ENCODE peak calls at places on chromosomes 11 and 22, in seven cellular contexts. U, C, A, D, Y, F and G are unnamed samples.

GRCh38 chr11:78161937-78162336 is 22.5 kb upstream of the ALG8 start:
- DNase-seq in U (peak), C (peak), A (no peak), D (no peak), Y (no peak), F (no peak), G (peak)

GRCh38 chr11:75270896-75271415 is 30.4 kb downstream of the TPBGL start:
- DNase-seq in U (no peak), C (no peak), A (no peak), D (no peak), Y (no peak), F (no peak), G (no peak)

GRCh38 chr11:71119656-71120269 is 132.6 kb downstream of the SHANK2 start:
- DNase-seq in U (no peak), C (no peak), A (no peak), D (no peak), Y (no peak), F (no peak), G (no peak)

GRCh38 chr11:64262271-64263002 is 11.1 kb downstream of the PLCB3 start:
- DNase-seq in U (no peak), C (no peak), A (no peak), D (no peak), Y (no peak), F (no peak), G (peak)

GRCh38 chr11:41878158-41878557 is 418.7 kb upstream of the LRRC4C start:
- DNase-seq in U (no peak), C (no peak), A (no peak), D (no peak), Y (peak), F (no peak), G (no peak)

GRCh38 chr11:93986716-93987115 is 34.4 kb upstream of the HEPHL1 start:
- DNase-seq in U (no peak), C (no peak), A (no peak), D (peak), Y (peak), F (no peak), G (no peak)

GRCh38 chr22:24429411-24430365 is 2.3 kb downstream of the ADORA2A start:
- DNase-seq in U (peak), C (no peak), A (no peak), D (peak), Y (no peak), F (no peak), G (no peak)

GRCh38 chr11:2819316-2819715 is 66.3 kb downstream of the CDKN1C start:
- DNase-seq in U (no peak), C (no peak), A (no peak), D (no peak), Y (no peak), F (no peak), G (no peak)

GRCh38 chr22:23089633-23090032 is 19.3 kb downstream of the GNAZ start:
- DNase-seq in U (no peak), C (no peak), A (no peak), D (no peak), Y (no peak), F (no peak), G (no peak)

GRCh38 chr22:46706060-46706459 is 32.0 kb downstream of the CERK start:
- DNase-seq in U (no peak), C (no peak), A (no peak), D (no peak), Y (no peak), F (no peak), G (no peak)

GRCh38 chr11:88404932-88405710 is 67.6 kb upstream of the CTSC start:
- DNase-seq in U (no peak), C (no peak), A (no peak), D (no peak), Y (no peak), F (no peak), G (no peak)

GRCh38 chr11:44870142-44870541 is 80.5 kb downstream of the TP53I11 start:
- DNase-seq in U (no peak), C (no peak), A (no peak), D (no peak), Y (no peak), F (no peak), G (no peak)

DNA sequence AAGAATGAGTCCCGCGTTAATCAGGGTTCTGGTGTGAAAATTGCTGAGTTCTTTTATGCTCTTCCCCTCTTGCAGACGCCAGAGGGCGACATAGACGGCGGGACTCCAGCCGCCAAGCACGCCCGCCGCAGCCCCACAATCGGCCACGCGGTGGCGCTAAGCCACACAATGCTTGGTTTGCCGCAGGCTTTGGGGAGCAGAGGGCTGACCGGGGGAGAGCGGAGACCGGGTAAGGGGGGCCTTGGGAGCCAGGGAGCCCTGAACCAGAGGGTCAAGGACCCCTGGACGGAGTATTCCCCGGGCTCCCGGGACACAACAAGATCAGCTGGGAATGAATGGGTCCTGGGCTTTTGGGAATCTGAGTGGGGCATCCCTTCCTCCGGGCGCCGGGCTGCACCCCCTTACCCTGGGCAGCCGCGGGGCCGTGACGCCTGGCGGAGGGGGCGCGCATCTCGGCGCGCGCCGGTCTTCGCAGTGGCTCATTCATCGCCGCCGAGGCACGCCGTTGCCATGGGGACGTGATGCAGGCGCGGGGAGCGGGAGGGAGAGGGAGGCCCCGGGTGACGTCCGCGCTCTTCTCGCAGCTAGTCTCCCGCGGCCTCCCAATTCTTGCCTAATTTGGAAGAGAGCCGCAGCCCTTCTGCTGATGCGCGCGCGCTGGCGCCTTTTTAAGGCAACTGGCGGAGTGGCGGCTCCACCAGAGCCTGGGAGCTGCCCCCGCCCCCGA is 12.2 kb upstream of the NPAS4 start:
- DNase-seq in U (peak), C (peak), A (peak), D (peak), Y (peak), F (peak), G (peak)
- H3K4me3 ChIP-seq in U (peak), C (peak), A (peak), D (peak), Y (peak), F (peak), G (peak)

DNA sequence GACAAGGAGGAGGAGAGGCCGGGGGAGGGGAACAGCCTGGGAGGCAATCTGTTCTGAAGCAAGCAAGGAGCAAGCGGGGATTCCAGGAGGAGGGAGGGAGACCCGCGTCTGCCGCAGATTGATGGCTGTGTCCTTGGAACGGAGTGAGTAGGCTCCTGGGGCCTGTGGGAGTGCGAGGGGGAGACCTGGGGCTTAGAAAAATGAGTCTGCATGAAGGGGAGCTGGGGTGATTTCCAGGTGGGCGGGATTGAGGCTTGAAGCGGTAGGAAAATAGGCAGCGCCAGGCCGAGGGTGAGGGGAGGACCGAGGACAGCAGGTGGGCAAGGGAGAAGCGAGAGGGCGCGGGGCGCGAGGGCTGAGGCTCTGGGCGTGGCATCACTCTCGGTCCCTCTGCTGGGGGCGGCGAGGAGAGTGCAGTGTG is 1.6 kb upstream of the LRRC55 start:
- DNase-seq in U (no peak), C (no peak), A (no peak), D (no peak), Y (no peak), F (peak), G (no peak)
- H3K4me3 ChIP-seq in U (no peak), C (no peak), A (no peak), D (no peak), Y (no peak), F (peak), G (no peak)

GRCh38 chr11:102050927-102051575 is 3.8 kb downstream of the CFAP300 start:
- DNase-seq in U (no peak), C (no peak), A (no peak), D (no peak), Y (no peak), F (no peak), G (no peak)

GRCh38 chr11:102047305-102047924 is at the start of gene CFAP300:
- DNase-seq in U (peak), C (peak), A (peak), D (peak), Y (peak), F (peak), G (peak)

GRCh38 chr11:102046841-102047240 is 396 bp upstream of the CFAP300 start:
- DNase-seq in U (no peak), C (no peak), A (no peak), D (no peak), Y (no peak), F (no peak), G (no peak)
- H3K4me3 ChIP-seq in U (peak), C (peak), A (no peak), D (peak), Y (peak), F (peak), G (peak)

GRCh38 chr11:130847517-130847916 is 68.8 kb downstream of the SNX19 start:
- DNase-seq in U (no peak), C (no peak), A (no peak), D (peak), Y (peak), F (no peak), G (no peak)
- H3K4me3 ChIP-seq in U (no peak), C (no peak), A (no peak), D (no peak), Y (no peak), F (no peak), G (no peak)

GRCh38 chr11:62123669-62124185 is at the start of gene INCENP:
- DNase-seq in U (peak), C (peak), A (peak), D (peak), Y (peak), F (peak), G (peak)

GRCh38 chr11:62124186-62125113 is 639 bp downstream of the INCENP start:
- DNase-seq in U (no peak), C (peak), A (no peak), D (peak), Y (peak), F (no peak), G (no peak)

GRCh38 chr11:62125316-62125715 is 1.5 kb downstream of the INCENP start:
- DNase-seq in U (no peak), C (no peak), A (no peak), D (no peak), Y (no peak), F (no peak), G (no peak)

GRCh38 chr11:62127426-62127825 is 3.6 kb downstream of the INCENP start:
- DNase-seq in U (no peak), C (no peak), A (no peak), D (no peak), Y (no peak), F (no peak), G (no peak)

GRCh38 chr11:62125881-62126280 is 2.1 kb downstream of the INCENP start:
- DNase-seq in U (no peak), C (no peak), A (no peak), D (no peak), Y (no peak), F (no peak), G (no peak)
- H3K4me3 ChIP-seq in U (no peak), C (no peak), A (no peak), D (no peak), Y (no peak), F (no peak), G (no peak)

DNA sequence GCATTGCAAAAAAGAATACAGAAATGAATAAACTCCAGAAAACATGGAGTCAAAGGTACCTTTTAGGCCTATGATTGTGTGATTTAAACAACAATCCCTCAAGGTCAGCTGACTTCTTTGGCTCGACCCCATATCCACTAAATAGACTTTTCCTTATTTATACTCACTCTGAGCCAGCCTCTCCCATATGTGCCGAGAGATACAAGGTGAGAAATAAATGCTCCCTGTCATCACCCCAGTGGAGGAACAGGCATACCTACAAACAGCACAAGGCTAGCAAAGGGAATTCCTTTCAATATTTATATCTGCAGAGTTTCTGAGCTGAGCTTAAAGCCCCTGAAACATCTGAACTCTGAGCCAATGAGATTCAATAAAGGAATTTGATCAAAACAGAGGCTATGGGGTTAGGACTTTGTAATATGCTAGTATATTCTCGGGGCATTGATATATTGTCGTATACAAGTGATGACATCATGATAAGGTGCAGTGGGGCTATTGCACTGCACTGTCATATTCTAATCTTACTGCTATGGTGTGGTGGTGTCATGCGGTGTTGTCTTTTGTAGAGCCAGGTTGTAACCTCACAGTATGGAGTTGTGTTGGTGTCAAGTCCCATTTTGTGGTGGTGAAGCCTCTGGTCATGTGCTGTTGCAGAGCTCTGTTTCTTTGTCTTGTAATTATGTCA is 56.0 kb upstream of the GALNT18 start:
- DNase-seq in U (no peak), C (no peak), A (no peak), D (no peak), Y (no peak), F (no peak), G (no peak)
- H3K4me3 ChIP-seq in U (no peak), C (no peak), A (no peak), D (no peak), Y (no peak), F (no peak), G (no peak)

DNA sequence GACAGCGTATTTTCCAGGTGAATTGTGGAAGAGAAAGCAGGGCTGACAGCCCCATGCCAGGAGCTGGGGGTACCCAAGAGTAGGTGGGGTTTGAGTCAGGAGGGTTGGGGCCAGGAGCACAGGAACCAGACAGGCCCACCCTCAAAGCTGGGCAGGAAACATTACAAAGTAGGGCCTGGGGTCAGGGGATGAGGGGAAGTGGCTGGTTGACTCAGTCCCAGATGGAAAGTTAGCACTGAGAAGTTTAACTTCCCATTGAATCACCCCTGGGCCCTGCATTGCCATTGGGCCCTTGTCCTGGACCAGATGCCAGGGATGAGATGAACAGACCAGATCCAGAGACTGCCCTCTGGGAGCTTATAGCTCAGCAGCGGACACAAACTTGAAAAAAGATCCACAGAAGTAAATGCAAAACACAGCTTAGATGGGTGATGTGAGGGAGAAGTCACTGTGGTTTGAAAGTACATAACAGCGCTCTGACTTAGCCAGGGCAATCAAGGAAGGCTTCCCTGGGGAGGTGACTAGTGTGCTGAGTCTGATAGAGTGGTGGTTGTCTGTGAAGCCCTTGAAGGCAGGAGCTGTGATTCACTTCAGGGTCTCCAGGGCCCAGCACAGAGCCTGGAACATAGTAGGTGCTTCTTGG is 2.2 kb downstream of the MAFF start:
- DNase-seq in U (no peak), C (no peak), A (no peak), D (peak), Y (no peak), F (no peak), G (no peak)
- H3K4me3 ChIP-seq in U (no peak), C (peak), A (peak), D (no peak), Y (peak), F (peak), G (peak)

GRCh38 chr11:85651118-85651517 is 3.4 kb downstream of the TMEM126A start:
- DNase-seq in U (no peak), C (no peak), A (no peak), D (no peak), Y (no peak), F (no peak), G (no peak)

GRCh38 chr11:85653048-85653447 is 5.3 kb downstream of the TMEM126A start:
- DNase-seq in U (no peak), C (no peak), A (no peak), D (no peak), Y (no peak), F (no peak), G (no peak)

GRCh38 chr11:85647078-85647477 is 689 bp upstream of the TMEM126A start:
- DNase-seq in U (no peak), C (no peak), A (no peak), D (no peak), Y (no peak), F (no peak), G (no peak)

GRCh38 chr11:85643255-85643654 is 4.5 kb upstream of the TMEM126A start:
- DNase-seq in U (peak), C (no peak), A (no peak), D (no peak), Y (no peak), F (no peak), G (peak)

GRCh38 chr11:85647604-85648299 is at the start of gene TMEM126A:
- DNase-seq in U (peak), C (peak), A (peak), D (peak), Y (peak), F (peak), G (peak)
- H3K4me3 ChIP-seq in U (peak), C (peak), A (peak), D (peak), Y (peak), F (peak), G (peak)

DNA sequence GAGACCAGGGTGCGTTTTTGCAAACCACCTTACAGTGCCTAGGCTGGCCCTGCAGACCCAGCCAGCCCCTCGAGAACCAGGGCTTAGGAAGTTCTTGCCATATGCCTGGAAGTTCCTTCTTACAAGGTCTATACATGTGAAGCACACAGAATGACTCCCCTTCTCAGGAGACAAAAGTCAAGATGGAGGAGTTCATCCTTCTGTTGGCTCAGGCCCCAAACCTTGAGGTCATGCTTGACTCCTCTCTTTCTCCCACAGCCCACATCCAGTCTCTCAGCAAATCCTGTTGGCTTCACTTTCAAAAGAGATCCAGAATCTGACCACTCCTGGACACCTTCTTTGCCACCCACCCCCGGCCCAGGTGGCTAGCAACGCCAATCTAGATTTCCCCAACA is 1.7 kb upstream of the CD248 start:
- DNase-seq in U (no peak), C (no peak), A (no peak), D (no peak), Y (no peak), F (no peak), G (no peak)
- H3K4me3 ChIP-seq in U (no peak), C (no peak), A (peak), D (no peak), Y (no peak), F (no peak), G (no peak)

GRCh38 chr11:45920531-45921477 is 1.7 kb upstream of the LARGE2 start:
- DNase-seq in U (no peak), C (peak), A (no peak), D (no peak), Y (no peak), F (no peak), G (no peak)
- H3K4me3 ChIP-seq in U (no peak), C (no peak), A (no peak), D (no peak), Y (no peak), F (peak), G (no peak)